ENCODE peak calls at places on chromosome 10, in nine cellular contexts. M is GM23248; R is astrocyte; N is lower lobe of right lung; Y is heart right ventricle; C is upper lobe of right lung; I is PC-3; F is body of pancreas; H is CD8-positive, alpha-beta T cell. D is an unnamed sample.

GRCh38 chr10:31921031-31921430 is 7.6 kb downstream of the ARHGAP12 start:
- DNase-seq in M (no peak), R (no peak), N (no peak), Y (no peak), C (no peak), I (no peak), F (no peak), H (no peak), D (no peak)

GRCh38 chr10:113709221-113709838 is 29.6 kb downstream of the CASP7 start:
- DNase-seq in M (peak; percentile 84), R (peak; percentile 71), N (no peak), Y (no peak), C (no peak), I (peak; percentile 59), F (no peak), H (no peak), D (no peak)

GRCh38 chr10:79429751-79430150 is 15.7 kb downstream of the ZCCHC24 start:
- DNase-seq in M (no peak), R (no peak), N (no peak), Y (no peak), C (no peak), I (no peak), F (no peak), H (no peak), D (no peak)

GRCh38 chr10:33487014-33487776 is 152.7 kb upstream of the NRP1 start:
- DNase-seq in M (peak; percentile 23), R (no peak), N (no peak), Y (no peak), C (no peak), I (peak; percentile 42), F (no peak), H (no peak), D (no peak)

GRCh38 chr10:24408365-24408764 is 199.4 kb downstream of the KIAA1217 start:
- DNase-seq in M (no peak), R (no peak), N (no peak), Y (no peak), C (no peak), I (no peak), F (no peak), H (no peak), D (no peak)

GRCh38 chr10:20768849-20769248 is 128.3 kb downstream of the NEBL start:
- DNase-seq in M (peak; percentile 4), R (peak; percentile 6), N (no peak), Y (no peak), C (no peak), I (peak; percentile 19), F (no peak), H (no peak), D (no peak)

GRCh38 chr10:43808136-43808535 is 159.5 kb upstream of the ZNF32 start:
- DNase-seq in M (peak; percentile 10), R (peak; percentile 47), N (no peak), Y (no peak), C (no peak), I (no peak), F (no peak), H (no peak), D (no peak)

GRCh38 chr10:103510046-103510685 is 16.7 kb downstream of the NEURL1 start:
- DNase-seq in M (no peak), R (no peak), N (no peak), Y (no peak), C (peak; percentile 30), I (no peak), F (no peak), H (no peak), D (no peak)

GRCh38 chr10:71021402-71021801 is 133.0 kb upstream of the PCBD1 start:
- DNase-seq in M (no peak), R (no peak), N (no peak), Y (no peak), C (no peak), I (no peak), F (no peak), H (no peak), D (no peak)

GRCh38 chr10:93115661-93116383 is 42.1 kb downstream of the CYP26A1 start:
- DNase-seq in M (peak; percentile 62), R (peak; percentile 6), N (peak; percentile 60), Y (peak; percentile 60), C (peak; percentile 74), I (peak; percentile 70), F (peak; percentile 52), H (peak; percentile 60), D (peak; percentile 33)

GRCh38 chr10:55441777-55442176 is 640.7 kb upstream of the PCDH15 start:
- DNase-seq in M (no peak), R (no peak), N (no peak), Y (no peak), C (no peak), I (no peak), F (no peak), H (no peak), D (no peak)

GRCh38 chr10:110150981-110151380 is 56.4 kb upstream of the MXI1 start:
- DNase-seq in M (no peak), R (no peak), N (no peak), Y (no peak), C (no peak), I (no peak), F (no peak), H (no peak), D (no peak)

GRCh38 chr10:75293456-75293840 is 57.7 kb upstream of the COMTD1 start:
- DNase-seq in M (no peak), R (no peak), N (no peak), Y (no peak), C (no peak), I (no peak), F (no peak), H (no peak), D (no peak)

GRCh38 chr10:121138112-121138860 is 287.1 kb downstream of the WDR11 start:
- DNase-seq in M (no peak), R (no peak), N (no peak), Y (no peak), C (no peak), I (no peak), F (no peak), H (no peak), D (no peak)

GRCh38 chr10:73244866-73245477 is 2.1 kb downstream of the DNAJC9 start:
- DNase-seq in M (peak; percentile 12), R (no peak), N (no peak), Y (no peak), C (no peak), I (no peak), F (no peak), H (no peak), D (no peak)
- H3K36me3 ChIP-seq in M (peaks cover 27% of the 10 kb centered on the region), R (peaks cover 47% of the 10 kb centered on the region), N (peaks cover 62% of the 10 kb centered on the region), Y (peaks cover 18% of the 10 kb centered on the region), C (peaks cover 68% of the 10 kb centered on the region), I (peaks cover 72% of the 10 kb centered on the region), F (no peaks in the 10 kb centered on the region), H (peaks cover 17% of the 10 kb centered on the region), D (peaks cover 27% of the 10 kb centered on the region)

DNA sequence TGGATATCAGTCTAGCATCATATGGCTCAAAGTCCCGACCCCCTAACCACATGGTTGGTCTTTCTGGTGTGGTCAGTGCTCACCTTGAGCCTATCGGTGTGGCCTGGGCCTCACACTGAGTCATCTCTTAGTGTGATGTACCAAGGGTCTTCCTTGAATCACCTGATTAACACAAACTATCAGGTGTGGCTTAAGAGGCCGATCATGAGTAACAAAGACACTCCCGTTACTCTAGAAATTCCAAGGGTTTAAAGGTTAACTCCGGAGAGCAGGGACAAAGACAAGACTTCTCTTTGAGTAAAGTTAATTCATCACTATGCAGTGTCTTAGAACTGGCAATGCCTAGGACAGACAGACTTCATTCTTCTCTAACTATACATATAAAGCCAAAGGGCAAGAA is 52.3 kb upstream of the ARMC3 start:
- DNase-seq in M (no peak), R (no peak), N (no peak), Y (no peak), C (no peak), I (no peak), F (no peak), H (no peak), D (no peak)
- H3K4me3 ChIP-seq in M (no peak overlapping the region), R (no peak overlapping the region), N (no peak overlapping the region), Y (no peak overlapping the region), C (no peak overlapping the region), I (no peak overlapping the region), F (no peak overlapping the region), H (no peak overlapping the region), D (no peak overlapping the region)

GRCh38 chr10:48207853-48208252 is 66.6 kb downstream of the FRMPD2 start:
- DNase-seq in M (no peak), R (no peak), N (no peak), Y (no peak), C (no peak), I (no peak), F (no peak), H (no peak), D (no peak)
- H3K27ac ChIP-seq in M (no peak overlapping the region), R (no peak overlapping the region), N (no peak overlapping the region), Y (no peak overlapping the region), C (no peak overlapping the region), I (no peak overlapping the region), F (no peak overlapping the region), H (no peak overlapping the region), D (no peak overlapping the region)

GRCh38 chr10:11822809-11823121 is 391 bp upstream of the PROSER2 start:
- DNase-seq in M (no peak), R (no peak), N (no peak), Y (no peak), C (no peak), I (no peak), F (no peak), H (no peak), D (no peak)
- H3K36me3 ChIP-seq in M (no peaks in the 10 kb centered on the region), R (no peaks in the 10 kb centered on the region), N (no peaks in the 10 kb centered on the region), Y (no peaks in the 10 kb centered on the region), C (no peaks in the 10 kb centered on the region), I (no peaks in the 10 kb centered on the region), F (no peaks in the 10 kb centered on the region), H (no peaks in the 10 kb centered on the region), D (no peaks in the 10 kb centered on the region)

GRCh38 chr10:132961864-132962622 is 19.7 kb upstream of the CFAP46 start:
- DNase-seq in M (peak; percentile 91), R (peak; percentile 57), N (peak; percentile 78), Y (peak; percentile 66), C (peak; percentile 79), I (peak; percentile 69), F (peak; percentile 82), H (peak; percentile 43), D (peak; percentile 30)

GRCh38 chr10:132965411-132966057 is 23.2 kb upstream of the CFAP46 start:
- DNase-seq in M (no peak), R (no peak), N (no peak), Y (no peak), C (no peak), I (no peak), F (peak; percentile 35), H (no peak), D (no peak)

GRCh38 chr10:132962623-132963429 is 20.5 kb upstream of the CFAP46 start:
- DNase-seq in M (peak; percentile 52), R (peak; percentile 36), N (no peak), Y (no peak), C (no peak), I (no peak), F (no peak), H (no peak), D (no peak)

GRCh38 chr10:132963430-132963960 is 21.1 kb upstream of the CFAP46 start:
- DNase-seq in M (no peak), R (no peak), N (no peak), Y (no peak), C (no peak), I (no peak), F (no peak), H (no peak), D (no peak)

GRCh38 chr10:132964231-132964630 is 21.9 kb upstream of the CFAP46 start:
- DNase-seq in M (no peak), R (no peak), N (no peak), Y (no peak), C (no peak), I (no peak), F (no peak), H (no peak), D (no peak)
- H3K4me3 ChIP-seq in M (no peak overlapping the region), R (no peak overlapping the region), N (peak overlapping the region; percentile 36), Y (no peak overlapping the region), C (peak overlapping the region; percentile 30), I (no peak overlapping the region), F (no peak overlapping the region), H (no peak overlapping the region), D (no peak overlapping the region)

D was measured in effector memory CD4-positive, alpha-beta T cell.